ENCODE peak calls at places on chromosomes 6 and 20, in ten cellular contexts. G is ELR, W is astrocyte of the spinal cord, K is DMS 273 treated with DMSO at 0.1 percent for 48 hours, L is iPS DF 6.9, D is SJCRH30, I is psoas muscle, M is GM06990, H is head of caudate nucleus, A is activated T-cell treated with anti-CD3 and anti-CD28 coated beads for 1 hour. S is an unnamed sample.

GRCh38 chr20:60483371-60483770 is 525.1 kb downstream of the CDH26 start:
- DNase-seq in G (no peak), W (no peak), K (no peak), L (no peak), D (no peak), I (no peak), M (no peak), H (no peak), A (no peak), S (no peak)

GRCh38 chr6:9086331-9086730 is 651.0 kb upstream of the SLC35B3 start:
- DNase-seq in G (peak; percentile 17), W (no peak), K (no peak), L (no peak), D (no peak), I (no peak), M (no peak), H (no peak), A (no peak), S (no peak)

GRCh38 chr6:1079525-1079924 is 232.4 kb upstream of the FOXQ1 start:
- DNase-seq in G (no peak), W (no peak), K (no peak), L (no peak), D (no peak), I (no peak), M (no peak), H (no peak), A (no peak), S (peak; percentile 65)

GRCh38 chr6:100796049-100796823 is 84.9 kb downstream of the ASCC3 start:
- DNase-seq in G (no peak), W (no peak), K (no peak), L (no peak), D (no peak), I (no peak), M (peak; percentile 15), H (no peak), A (no peak), S (no peak)

GRCh38 chr6:8402546-8402945 is 32.8 kb downstream of the SLC35B3 start:
- DNase-seq in G (no peak), W (no peak), K (no peak), L (no peak), D (no peak), I (no peak), M (no peak), H (no peak), A (no peak), S (no peak)

GRCh38 chr20:43323592-43323991 is 133.9 kb upstream of the PTPRT start:
- DNase-seq in G (no peak), W (no peak), K (no peak), L (no peak), D (no peak), I (no peak), M (no peak), H (no peak), A (no peak), S (no peak)

GRCh38 chr20:63182946-63183415 is 33.0 kb downstream of the YTHDF1 start:
- DNase-seq in G (no peak), W (no peak), K (no peak), L (no peak), D (no peak), I (no peak), M (no peak), H (no peak), A (no peak), S (no peak)

GRCh38 chr6:130557481-130558112 is 191.8 kb downstream of the TMEM200A start:
- DNase-seq in G (no peak), W (no peak), K (no peak), L (no peak), D (no peak), I (no peak), M (peak; percentile 45), H (no peak), A (no peak), S (no peak)

GRCh38 chr20:6866741-6867140 is 99.3 kb downstream of the BMP2 start:
- DNase-seq in G (no peak), W (peak; percentile 34), K (no peak), L (no peak), D (no peak), I (no peak), M (no peak), H (no peak), A (no peak), S (peak; percentile 52)

GRCh38 chr6:20704325-20704724 is 170.1 kb downstream of the CDKAL1 start:
- DNase-seq in G (no peak), W (no peak), K (no peak), L (no peak), D (no peak), I (no peak), M (no peak), H (no peak), A (no peak), S (peak; percentile 38)

GRCh38 chr20:25551413-25552210 is 33.7 kb downstream of the NINL start:
- DNase-seq in G (no peak), W (no peak), K (no peak), L (no peak), D (no peak), I (no peak), M (no peak), H (no peak), A (no peak), S (no peak)

GRCh38 chr6:77511860-77512259 is 48.6 kb upstream of the HTR1B start:
- DNase-seq in G (no peak), W (no peak), K (no peak), L (no peak), D (no peak), I (no peak), M (no peak), H (no peak), A (no peak), S (no peak)